ENCODE peak calls at places on chromosomes 11 and 22, in ten cellular contexts. I is BE2C; J is OCI-LY7; D is Kasumi-1; K is T-helper 1 cell; W is Caco-2; Y is NCI-H1092 treated with DMSO at 0.1 percent for 48 hours; P is posterior cingulate gyrus; O is ELR; G is activated naive CD8-positive, alpha-beta T cell treated with anti-CD3 and anti-CD28 coated beads, Interleukin-2, amount 50 U/mL, for 24 hours. F is an unnamed sample.

GRCh38 chr22:26893034-26893710 is 235.8 kb downstream of the MIAT start:
- DNase-seq in I (no peak), J (no peak), D (no peak), K (no peak), W (no peak), Y (peak; percentile 70), P (no peak), O (no peak), G (no peak), F (no peak)

GRCh38 chr11:120877746-120878365 is 146.0 kb upstream of the TBCEL start:
- DNase-seq in I (peak; percentile 34), J (no peak), D (no peak), K (no peak), W (no peak), Y (peak; percentile 98), P (no peak), O (peak; percentile 7), G (no peak), F (no peak)

GRCh38 chr11:67691149-67691548 is 16.7 kb upstream of the ALDH3B2 start:
- DNase-seq in I (no peak), J (peak; percentile 63), D (peak; percentile 40), K (no peak), W (no peak), Y (no peak), P (no peak), O (peak; percentile 23), G (no peak), F (no peak)

GRCh38 chr11:128695539-128696221 is 1.8 kb downstream of the FLI1 start:
- DNase-seq in I (no peak), J (peak; percentile 78), D (peak; percentile 98), K (no peak), W (no peak), Y (no peak), P (no peak), O (peak; percentile 59), G (no peak), F (no peak)

GRCh38 chr11:69234740-69235710 is 58.9 kb upstream of the MYEOV start:
- DNase-seq in I (no peak), J (peak; percentile 7), D (no peak), K (no peak), W (peak; percentile 48), Y (no peak), P (no peak), O (no peak), G (no peak), F (no peak)

GRCh38 chr11:282630-283360 is 4.6 kb downstream of the NLRP6 start:
- DNase-seq in I (no peak), J (no peak), D (no peak), K (no peak), W (no peak), Y (no peak), P (no peak), O (no peak), G (no peak), F (no peak)

GRCh38 chr22:24827305-24827704 is 21.3 kb downstream of the SGSM1 start:
- DNase-seq in I (no peak), J (no peak), D (no peak), K (no peak), W (peak; percentile 71), Y (peak; percentile 30), P (no peak), O (no peak), G (no peak), F (no peak)

GRCh38 chr11:86784247-86784681 is 16.1 kb upstream of the PRSS23 start:
- DNase-seq in I (no peak), J (no peak), D (no peak), K (no peak), W (no peak), Y (no peak), P (no peak), O (peak; percentile 35), G (no peak), F (no peak)

GRCh38 chr22:37563153-37564081 is 3.1 kb downstream of the CDC42EP1 start:
- DNase-seq in I (no peak), J (no peak), D (no peak), K (no peak), W (peak; percentile 77), Y (no peak), P (peak; percentile 85), O (peak; percentile 96), G (no peak), F (no peak)

GRCh38 chr11:76443254-76443935 is 1.4 kb upstream of the EMSY start:
- DNase-seq in I (no peak), J (no peak), D (no peak), K (no peak), W (peak; percentile 18), Y (peak; percentile 37), P (no peak), O (peak; percentile 30), G (no peak), F (no peak)

GRCh38 chr22:37340331-37341262 is 58.3 kb downstream of the CYTH4 start:
- DNase-seq in I (no peak), J (no peak), D (no peak), K (no peak), W (no peak), Y (peak; percentile 59), P (peak; percentile 24), O (no peak), G (no peak), F (no peak)

GRCh38 chr22:44881246-44881600 is 128.6 kb downstream of the PHF21B start:
- DNase-seq in I (no peak), J (no peak), D (no peak), K (no peak), W (no peak), Y (no peak), P (no peak), O (no peak), G (no peak), F (no peak)

GRCh38 chr11:94650756-94651155 is 83.6 kb downstream of the PIWIL4 start:
- DNase-seq in I (no peak), J (no peak), D (no peak), K (no peak), W (no peak), Y (no peak), P (no peak), O (peak; percentile 47), G (no peak), F (no peak)